ENCODE peak calls at places on chromosomes 16 and 17, in eight cellular contexts. C, T, R, S, X, B, V and M are unnamed samples.

GRCh38 chr16:10566613-10567012 is 13.8 kb downstream of the EMP2 start:
- DNase-seq in R (no peak), X (no peak), C (no peak), T (no peak), V (no peak), B (peak; percentile 39), S (no peak), M (no peak)

GRCh38 chr17:2179615-2180295 is 123.8 kb downstream of the SMG6 start:
- DNase-seq in C (no peak), R (no peak), S (no peak), T (peak; percentile 99), V (peak; percentile 33), X (peak; percentile 73), B (no peak), M (peak; percentile 47)

GRCh38 chr16:30769379-30770089 is 7.4 kb downstream of the RNF40 start:
- DNase-seq in C (no peak), V (peak; percentile 49), S (no peak), T (no peak), B (no peak), R (no peak), X (no peak), M (no peak)

GRCh38 chr17:81329279-81329926 is 34.3 kb upstream of the SLC38A10 start:
- DNase-seq in X (peak; percentile 92), S (no peak), T (peak; percentile 90), R (peak; percentile 98), C (no peak), B (peak; percentile 94), V (peak; percentile 44), M (peak; percentile 81)

GRCh38 chr16:22278841-22279240 is 18.4 kb upstream of the POLR3E start:
- DNase-seq in V (no peak), S (no peak), R (no peak), B (peak; percentile 62), T (no peak), C (no peak), X (no peak), M (no peak)

GRCh38 chr16:66977341-66978113 is 10.9 kb upstream of the CES4A start:
- DNase-seq in R (peak; percentile 69), X (peak; percentile 92), S (peak; percentile 96), V (peak; percentile 92), C (peak; percentile 82), B (peak; percentile 92), T (peak; percentile 85), M (peak; percentile 82)

GRCh38 chr17:61583242-61583641 is 7.8 kb downstream of the NACA2 start:
- DNase-seq in V (no peak), T (peak; percentile 76), R (peak; percentile 55), X (no peak), C (no peak), S (no peak), B (no peak), M (no peak)

GRCh38 chr16:3577302-3577752 is at the start of gene NLRC3:
- DNase-seq in B (no peak), R (no peak), V (peak; percentile 69), S (peak; percentile 75), T (no peak), C (no peak), X (no peak), M (no peak)

GRCh38 chr17:1072551-1072961 is 75.6 kb downstream of the TIMM22 start:
- DNase-seq in S (no peak), B (no peak), T (no peak), V (no peak), X (no peak), R (no peak), C (no peak), M (no peak)

GRCh38 chr17:58208344-58208743 is 10.7 kb downstream of the MKS1 start:
- DNase-seq in X (no peak), B (peak; percentile 16), R (no peak), S (no peak), T (no peak), C (no peak), V (no peak), M (no peak)

GRCh38 chr17:58215685-58216084 is 3.4 kb downstream of the MKS1 start:
- DNase-seq in T (no peak), X (no peak), S (no peak), C (no peak), B (no peak), V (no peak), R (no peak), M (no peak)

GRCh38 chr17:58205936-58206335 is 13.1 kb downstream of the MKS1 start:
- DNase-seq in B (no peak), C (no peak), X (no peak), S (no peak), V (no peak), R (no peak), T (no peak), M (no peak)

GRCh38 chr17:58207451-58207850 is 11.6 kb downstream of the MKS1 start:
- DNase-seq in C (no peak), B (no peak), T (peak; percentile 58), X (no peak), R (no peak), V (no peak), S (no peak), M (no peak)

DNA sequence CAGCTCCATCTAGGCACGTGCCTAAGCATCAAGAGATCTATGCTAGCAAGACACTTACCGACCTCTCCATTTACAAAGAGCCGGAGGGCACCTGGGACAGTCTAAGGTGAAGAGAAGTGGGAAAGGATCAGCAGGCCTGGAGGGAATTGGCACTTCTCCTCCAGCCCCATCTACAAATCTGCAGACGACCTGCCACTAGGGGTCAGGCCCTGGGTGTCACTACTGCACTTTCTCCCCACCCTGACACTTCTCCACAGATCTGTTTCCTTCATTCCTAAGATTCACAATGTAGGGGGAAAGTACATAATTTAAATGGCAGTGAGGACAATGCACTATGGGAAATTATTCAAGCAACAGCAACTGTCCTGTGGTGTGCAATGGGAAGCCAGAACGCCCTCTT is 8.1 kb downstream of the MKS1 start:
- DNase-seq in T (no peak), R (no peak), S (no peak), X (no peak), B (no peak), V (no peak), C (no peak), M (no peak)
- TF ChIP-seq CTCF in T (no peak), R (peak; percentile 17), S (no peak), X (no peak), B (peak; percentile 56), V (no peak), C (no peak), M (no peak)

GRCh38 chr16:20744922-20745440 is 3.4 kb upstream of the THUMPD1 start:
- DNase-seq in T (no peak), R (no peak), C (no peak), X (no peak), V (no peak), S (no peak), B (no peak), M (no peak)

GRCh38 chr16:20740901-20741491 is 622 bp downstream of the THUMPD1 start:
- DNase-seq in S (peak; percentile 94), X (peak; percentile 89), T (peak; percentile 74), C (peak; percentile 59), B (peak; percentile 86), V (peak; percentile 88), R (peak; percentile 68), M (peak; percentile 88)

GRCh38 chr16:20740007-20740883 is 1.4 kb downstream of the THUMPD1 start:
- DNase-seq in X (no peak), S (peak; percentile 48), V (no peak), R (peak; percentile 42), C (no peak), B (no peak), T (peak; percentile 12), M (no peak)

GRCh38 chr16:20743591-20743990 is 2.0 kb upstream of the THUMPD1 start:
- DNase-seq in T (no peak), B (no peak), R (no peak), X (no peak), S (no peak), C (no peak), V (no peak), M (no peak)

DNA sequence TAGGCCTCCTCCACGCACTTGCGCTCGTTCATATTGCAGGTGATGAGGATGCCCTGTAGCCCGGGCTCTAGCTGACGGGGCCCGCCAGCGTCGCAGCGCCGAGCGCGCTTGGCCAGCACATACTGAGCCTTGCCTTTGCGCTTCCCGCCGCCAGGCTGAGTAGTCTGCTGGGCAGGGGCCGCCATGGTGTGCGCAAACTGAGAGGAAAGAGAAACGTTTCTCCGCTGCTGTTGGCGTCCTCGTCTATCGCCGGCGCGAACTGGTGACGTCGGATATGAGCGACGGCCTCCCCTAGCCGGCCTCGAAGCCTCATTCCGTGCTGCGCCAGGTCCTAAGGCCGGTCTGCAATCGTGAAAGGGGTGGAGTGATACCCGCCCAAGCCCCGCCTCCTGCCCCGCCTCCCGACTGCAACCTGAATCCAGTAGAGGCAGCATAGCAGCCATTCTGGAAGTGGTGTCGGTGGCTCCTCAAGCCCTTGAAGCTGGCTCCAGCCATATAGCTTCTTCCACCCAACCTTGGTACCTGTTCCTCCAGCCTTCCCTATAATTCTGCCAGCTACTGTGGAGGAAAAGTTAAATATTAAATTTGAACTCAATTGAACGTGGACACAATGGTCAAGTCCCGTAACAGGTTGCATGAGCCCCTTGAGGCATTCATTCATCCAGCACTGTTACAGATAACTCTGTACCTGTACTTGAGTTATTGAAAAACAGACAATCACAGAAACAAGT is at the start of gene THUMPD1:
- DNase-seq in R (peak; percentile 89), T (peak; percentile 94), C (peak; percentile 89), B (peak; percentile 98), V (peak; percentile 99), S (peak; percentile 99), X (peak; percentile 96), M (peak; percentile 92)
- TF ChIP-seq CTCF in R (peak; percentile 39), T (no peak), C (peak; percentile 14), B (no peak), V (peak; percentile 28), S (no peak), X (no peak), M (no peak)

DNA sequence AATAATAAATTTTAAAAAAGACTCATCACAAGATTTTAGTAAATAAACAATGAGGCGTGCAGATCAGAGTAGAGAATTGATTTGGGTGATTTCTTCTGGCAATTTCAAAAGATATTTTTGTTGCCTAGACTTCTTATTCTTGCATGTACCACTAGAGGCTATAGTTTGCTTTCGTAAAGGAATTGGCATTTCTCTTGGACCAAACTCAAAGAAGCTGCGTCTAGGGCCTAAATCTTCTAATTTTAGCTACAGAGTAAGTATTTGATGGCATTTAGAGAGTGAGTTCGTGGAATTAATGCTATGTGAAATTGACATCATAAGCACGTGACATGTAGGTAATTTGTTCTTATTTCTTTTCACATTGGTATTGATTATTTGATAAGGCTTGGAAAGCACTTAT is 24.4 kb upstream of the ABCC11 start:
- DNase-seq in S (no peak), R (no peak), V (no peak), T (no peak), B (no peak), C (no peak), X (no peak), M (no peak)
- TF ChIP-seq CTCF in S (no peak), R (peak; percentile 7), V (no peak), T (peak; percentile 7), B (no peak), C (peak; percentile 26), X (no peak), M (no peak)

DNA sequence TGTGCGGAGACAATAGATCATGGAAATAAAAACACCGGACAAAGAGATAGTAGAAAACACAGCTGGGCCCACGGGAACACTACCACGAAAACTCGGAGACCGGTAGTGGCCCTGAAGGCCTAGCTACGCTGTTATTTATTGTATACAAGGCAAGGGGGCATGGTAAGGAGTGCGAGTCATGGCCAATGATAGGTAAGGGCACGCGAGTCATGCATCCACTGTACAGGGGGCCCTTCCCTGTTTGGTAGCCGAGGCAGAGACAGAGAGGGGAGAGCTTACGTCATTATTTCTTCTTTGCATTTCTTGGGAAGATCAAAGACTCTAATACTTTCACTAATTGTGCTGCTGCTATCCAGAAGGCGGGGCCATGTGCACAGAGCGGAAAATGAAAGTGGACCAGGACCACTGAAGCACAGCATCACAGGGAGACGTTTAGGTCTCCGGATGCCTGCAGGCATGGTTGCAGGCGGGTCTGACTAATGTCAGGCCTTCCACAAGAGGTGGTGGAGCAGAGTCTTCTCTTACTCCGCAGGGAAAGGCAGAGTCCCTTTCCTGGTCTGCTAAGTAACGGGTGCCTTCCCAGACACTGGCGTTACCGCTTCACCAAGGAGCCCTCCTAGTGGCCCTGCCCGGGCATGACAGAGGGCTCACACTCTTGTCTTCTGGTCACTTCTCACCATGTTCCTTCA is 74.4 kb upstream of the ARL4D start:
- DNase-seq in C (no peak), S (no peak), R (no peak), T (no peak), B (peak; percentile 74), V (peak; percentile 39), X (no peak), M (no peak)
- TF ChIP-seq CTCF in C (peak; percentile 19), S (no peak), R (peak; percentile 54), T (no peak), B (peak; percentile 58), V (no peak), X (peak; percentile 21), M (no peak)